ENCODE peak calls at places on chromosomes 13 and 19, in nine cellular contexts. W is progenitor cell of endocrine pancreas; T is tibial nerve; N is stimulated activated CD4-positive, alpha-beta T cell treated with anti-CD3 and anti-CD28 coated beads, Interleukin-12 subunit alpha, Interleukin-12 subunit beta, amount 100 ng/mL, for 4 hours; B is esophagus squamous epithelium; U is Peyer's patch; M is ovary; Q is NCI-H1092; G is activated CD4-positive, alpha-beta T cell treated with anti-CD3 and anti-CD28 coated beads, Interleukin-2, amount 10 ng/mL, durations not matched to agents 7 days and 5 days. H is an unnamed sample.
A peak's percentile ranks its signal among the peaks of the same experiment; 100 is the strongest.

GRCh38 chr13:75770164-75771145 is 134.3 kb downstream of the LMO7 start:
- DNase-seq in W (no peak), T (no peak), N (no peak), B (no peak), U (no peak), M (no peak), Q (no peak), G (no peak), H (no peak)

GRCh38 chr13:54975676-54976075 is 1947.1 kb downstream of the OLFM4 start:
- DNase-seq in W (no peak), T (no peak), N (no peak), B (no peak), U (no peak), M (no peak), Q (no peak), G (no peak), H (no peak)

GRCh38 chr19:52948025-52948770 is 14.5 kb downstream of the ZNF816 start:
- DNase-seq in W (no peak), T (no peak), N (no peak), B (no peak), U (no peak), M (no peak), Q (no peak), G (no peak), H (no peak)

GRCh38 chr13:99737456-99737855 is 234.1 kb downstream of the ZIC5 start:
- DNase-seq in W (no peak), T (no peak), N (no peak), B (no peak), U (no peak), M (no peak), Q (no peak), G (no peak), H (no peak)

GRCh38 chr19:3243851-3244700 is 19.6 kb downstream of the CELF5 start:
- DNase-seq in W (peak; percentile 63), T (no peak), N (peak; percentile 54), B (no peak), U (no peak), M (peak; percentile 39), Q (no peak), G (peak; percentile 76), H (no peak)

GRCh38 chr19:46049597-46049996 is 8.8 kb upstream of the IGFL4 start:
- DNase-seq in W (no peak), T (no peak), N (no peak), B (no peak), U (no peak), M (no peak), Q (no peak), G (no peak), H (no peak)

GRCh38 chr19:58059003-58059671 is at the start of gene ZNF135:
- DNase-seq in W (peak; percentile 73), T (peak; percentile 69), N (peak; percentile 59), B (peak; percentile 17), U (peak; percentile 46), M (peak; percentile 93), Q (peak; percentile 68), G (peak; percentile 50), H (peak; percentile 55)

GRCh38 chr19:35751839-35752745 is 3.7 kb downstream of the LIN37 start:
- DNase-seq in W (no peak), T (no peak), N (no peak), B (no peak), U (no peak), M (no peak), Q (no peak), G (no peak), H (no peak)

GRCh38 chr19:10642473-10642872 is 11.7 kb upstream of the ILF3 start:
- DNase-seq in W (no peak), T (no peak), N (no peak), B (no peak), U (no peak), M (no peak), Q (no peak), G (no peak), H (no peak)

GRCh38 chr19:3351702-3352447 is 14.5 kb upstream of the NFIC start:
- DNase-seq in W (no peak), T (no peak), N (no peak), B (no peak), U (no peak), M (no peak), Q (no peak), G (no peak), H (no peak)

GRCh38 chr13:69820180-69820579 is 287.4 kb upstream of the ATXN8OS start:
- DNase-seq in W (no peak), T (no peak), N (no peak), B (no peak), U (no peak), M (no peak), Q (no peak), G (no peak), H (no peak)